ENCODE peak calls at places on chromosome 10, in eight cellular contexts. One of them, this sample, is unnamed.

GRCh38 chr10:69726850-69727249 is 74.9 kb upstream of the COL13A1 start:
- DNase-seq in endodermal cell: no peak
- DNase-seq in HTR-8/SVneo: no peak
- DNase-seq in lung microvascular endothelial cell: no peak
- DNase-seq in activated CD4-positive, CD25-positive, alpha-beta regulatory T cell: no peak
- DNase-seq in A172: no peak
- DNase-seq in AG08395: no peak
- DNase-seq in cardiac fibroblast: no peak
- DNase-seq in this sample: no peak

GRCh38 chr10:13503745-13504463 is 24.9 kb downstream of the BEND7 start:
- DNase-seq in endodermal cell: no peak
- DNase-seq in HTR-8/SVneo: no peak
- DNase-seq in lung microvascular endothelial cell: peak
- DNase-seq in activated CD4-positive, CD25-positive, alpha-beta regulatory T cell: no peak
- DNase-seq in A172: peak
- DNase-seq in AG08395: peak
- DNase-seq in cardiac fibroblast: peak
- DNase-seq in this sample: no peak

GRCh38 chr10:133128126-133129081 is 31.6 kb upstream of the KNDC1 start:
- DNase-seq in endodermal cell: peak
- DNase-seq in HTR-8/SVneo: no peak
- DNase-seq in lung microvascular endothelial cell: no peak
- DNase-seq in activated CD4-positive, CD25-positive, alpha-beta regulatory T cell: no peak
- DNase-seq in A172: no peak
- DNase-seq in AG08395: no peak
- DNase-seq in cardiac fibroblast: no peak
- DNase-seq in this sample: no peak

GRCh38 chr10:110893559-110894179 is 21.9 kb downstream of the PDCD4 start:
- DNase-seq in endodermal cell: no peak
- DNase-seq in HTR-8/SVneo: no peak
- DNase-seq in lung microvascular endothelial cell: peak
- DNase-seq in activated CD4-positive, CD25-positive, alpha-beta regulatory T cell: no peak
- DNase-seq in A172: no peak
- DNase-seq in AG08395: peak
- DNase-seq in cardiac fibroblast: peak
- DNase-seq in this sample: no peak

GRCh38 chr10:132912685-132913558 is 29.4 kb downstream of the CFAP46 start:
- DNase-seq in endodermal cell: peak
- DNase-seq in HTR-8/SVneo: no peak
- DNase-seq in lung microvascular endothelial cell: no peak
- DNase-seq in activated CD4-positive, CD25-positive, alpha-beta regulatory T cell: no peak
- DNase-seq in A172: no peak
- DNase-seq in AG08395: no peak
- DNase-seq in cardiac fibroblast: no peak
- DNase-seq in this sample: no peak

GRCh38 chr10:113648478-113648877 is 15.4 kb downstream of the NRAP start:
- DNase-seq in endodermal cell: no peak
- DNase-seq in HTR-8/SVneo: no peak
- DNase-seq in lung microvascular endothelial cell: no peak
- DNase-seq in activated CD4-positive, CD25-positive, alpha-beta regulatory T cell: no peak
- DNase-seq in A172: no peak
- DNase-seq in AG08395: peak
- DNase-seq in cardiac fibroblast: no peak
- DNase-seq in this sample: no peak

GRCh38 chr10:70652761-70653657 is 19.3 kb upstream of the ADAMTS14 start:
- DNase-seq in endodermal cell: no peak
- DNase-seq in HTR-8/SVneo: peak
- DNase-seq in lung microvascular endothelial cell: peak
- DNase-seq in activated CD4-positive, CD25-positive, alpha-beta regulatory T cell: no peak
- DNase-seq in A172: peak
- DNase-seq in AG08395: peak
- DNase-seq in cardiac fibroblast: peak
- DNase-seq in this sample: no peak

GRCh38 chr10:105785721-105786120 is 1144.6 kb downstream of the SORCS3 start:
- DNase-seq in endodermal cell: no peak
- DNase-seq in HTR-8/SVneo: no peak
- DNase-seq in lung microvascular endothelial cell: no peak
- DNase-seq in activated CD4-positive, CD25-positive, alpha-beta regulatory T cell: no peak
- DNase-seq in A172: no peak
- DNase-seq in AG08395: no peak
- DNase-seq in cardiac fibroblast: no peak
- DNase-seq in this sample: no peak

GRCh38 chr10:128457136-128457535 is 330.9 kb upstream of the MKI67 start:
- DNase-seq in endodermal cell: peak
- DNase-seq in HTR-8/SVneo: no peak
- DNase-seq in lung microvascular endothelial cell: no peak
- DNase-seq in activated CD4-positive, CD25-positive, alpha-beta regulatory T cell: no peak
- DNase-seq in A172: no peak
- DNase-seq in AG08395: no peak
- DNase-seq in cardiac fibroblast: no peak
- DNase-seq in this sample: no peak

GRCh38 chr10:126147866-126148578 is 240.3 kb downstream of the ADAM12 start:
- DNase-seq in endodermal cell: no peak
- DNase-seq in HTR-8/SVneo: no peak
- DNase-seq in lung microvascular endothelial cell: peak
- DNase-seq in activated CD4-positive, CD25-positive, alpha-beta regulatory T cell: no peak
- DNase-seq in A172: peak
- DNase-seq in AG08395: peak
- DNase-seq in cardiac fibroblast: peak
- DNase-seq in this sample: no peak

GRCh38 chr10:30862486-30862885 is 169.2 kb downstream of the ZNF438 start:
- DNase-seq in endodermal cell: no peak
- DNase-seq in HTR-8/SVneo: peak
- DNase-seq in lung microvascular endothelial cell: peak
- DNase-seq in activated CD4-positive, CD25-positive, alpha-beta regulatory T cell: no peak
- DNase-seq in A172: no peak
- DNase-seq in AG08395: peak
- DNase-seq in cardiac fibroblast: peak
- DNase-seq in this sample: no peak

GRCh38 chr10:34866848-34867247 is 51.8 kb upstream of the PARD3 start:
- DNase-seq in endodermal cell: peak
- DNase-seq in HTR-8/SVneo: no peak
- DNase-seq in lung microvascular endothelial cell: no peak
- DNase-seq in activated CD4-positive, CD25-positive, alpha-beta regulatory T cell: no peak
- DNase-seq in A172: no peak
- DNase-seq in AG08395: no peak
- DNase-seq in cardiac fibroblast: no peak
- DNase-seq in this sample: no peak

GRCh38 chr10:69663548-69663947 is 33.5 kb downstream of the FAM241B start:
- DNase-seq in endodermal cell: peak
- DNase-seq in HTR-8/SVneo: no peak
- DNase-seq in lung microvascular endothelial cell: no peak
- DNase-seq in activated CD4-positive, CD25-positive, alpha-beta regulatory T cell: no peak
- DNase-seq in A172: no peak
- DNase-seq in AG08395: no peak
- DNase-seq in cardiac fibroblast: no peak
- DNase-seq in this sample: no peak

GRCh38 chr10:13003004-13003403 is 1.5 kb upstream of the CCDC3 start:
- DNase-seq in endodermal cell: no peak
- DNase-seq in HTR-8/SVneo: no peak
- DNase-seq in lung microvascular endothelial cell: no peak
- DNase-seq in activated CD4-positive, CD25-positive, alpha-beta regulatory T cell: no peak
- DNase-seq in A172: no peak
- DNase-seq in AG08395: no peak
- DNase-seq in cardiac fibroblast: peak
- DNase-seq in this sample: no peak

GRCh38 chr10:24816997-24817396 is 93.3 kb upstream of the ARHGAP21 start:
- DNase-seq in endodermal cell: no peak
- DNase-seq in HTR-8/SVneo: no peak
- DNase-seq in lung microvascular endothelial cell: no peak
- DNase-seq in activated CD4-positive, CD25-positive, alpha-beta regulatory T cell: no peak
- DNase-seq in A172: no peak
- DNase-seq in AG08395: no peak
- DNase-seq in cardiac fibroblast: no peak
- DNase-seq in this sample: no peak

GRCh38 chr10:77890097-77890496 is 36.5 kb downstream of the DLG5 start:
- DNase-seq in endodermal cell: peak
- DNase-seq in HTR-8/SVneo: no peak
- DNase-seq in lung microvascular endothelial cell: no peak
- DNase-seq in activated CD4-positive, CD25-positive, alpha-beta regulatory T cell: no peak
- DNase-seq in A172: no peak
- DNase-seq in AG08395: no peak
- DNase-seq in cardiac fibroblast: no peak
- DNase-seq in this sample: no peak

GRCh38 chr10:10660054-10660453 is 357.6 kb upstream of the CELF2 start:
- DNase-seq in endodermal cell: no peak
- DNase-seq in HTR-8/SVneo: no peak
- DNase-seq in lung microvascular endothelial cell: no peak
- DNase-seq in activated CD4-positive, CD25-positive, alpha-beta regulatory T cell: no peak
- DNase-seq in A172: no peak
- DNase-seq in AG08395: no peak
- DNase-seq in cardiac fibroblast: no peak
- DNase-seq in this sample: no peak

GRCh38 chr10:73647211-73647874 is 6.1 kb upstream of the MYOZ1 start:
- DNase-seq in endodermal cell: peak
- DNase-seq in HTR-8/SVneo: no peak
- DNase-seq in lung microvascular endothelial cell: peak
- DNase-seq in activated CD4-positive, CD25-positive, alpha-beta regulatory T cell: no peak
- DNase-seq in A172: no peak
- DNase-seq in AG08395: peak
- DNase-seq in cardiac fibroblast: peak
- DNase-seq in this sample: no peak

GRCh38 chr10:133309111-133309719 is 501 bp downstream of the ZNF511 start:
- DNase-seq in endodermal cell: peak
- DNase-seq in HTR-8/SVneo: peak
- DNase-seq in lung microvascular endothelial cell: peak
- DNase-seq in activated CD4-positive, CD25-positive, alpha-beta regulatory T cell: peak
- DNase-seq in A172: peak
- DNase-seq in AG08395: peak
- DNase-seq in cardiac fibroblast: peak
- DNase-seq in this sample: peak

GRCh38 chr10:43226851-43227845 is 39.7 kb downstream of the RASGEF1A start:
- DNase-seq in endodermal cell: peak
- DNase-seq in HTR-8/SVneo: no peak
- DNase-seq in lung microvascular endothelial cell: no peak
- DNase-seq in activated CD4-positive, CD25-positive, alpha-beta regulatory T cell: no peak
- DNase-seq in A172: no peak
- DNase-seq in AG08395: no peak
- DNase-seq in cardiac fibroblast: no peak
- DNase-seq in this sample: peak

GRCh38 chr10:13820591-13821377 is 234.0 kb downstream of the PRPF18 start:
- DNase-seq in endodermal cell: peak
- DNase-seq in HTR-8/SVneo: no peak
- DNase-seq in lung microvascular endothelial cell: peak
- DNase-seq in activated CD4-positive, CD25-positive, alpha-beta regulatory T cell: no peak
- DNase-seq in A172: no peak
- DNase-seq in AG08395: no peak
- DNase-seq in cardiac fibroblast: no peak
- DNase-seq in this sample: no peak

GRCh38 chr10:17910144-17910789 is 41.5 kb upstream of the SLC39A12 start:
- DNase-seq in endodermal cell: peak
- DNase-seq in HTR-8/SVneo: peak
- DNase-seq in lung microvascular endothelial cell: peak
- DNase-seq in activated CD4-positive, CD25-positive, alpha-beta regulatory T cell: no peak
- DNase-seq in A172: peak
- DNase-seq in AG08395: peak
- DNase-seq in cardiac fibroblast: peak
- DNase-seq in this sample: no peak

GRCh38 chr10:53314856-53315255 is 542.3 kb upstream of the MBL2 start:
- DNase-seq in endodermal cell: no peak
- DNase-seq in HTR-8/SVneo: peak
- DNase-seq in lung microvascular endothelial cell: peak
- DNase-seq in activated CD4-positive, CD25-positive, alpha-beta regulatory T cell: no peak
- DNase-seq in A172: peak
- DNase-seq in AG08395: peak
- DNase-seq in cardiac fibroblast: peak
- DNase-seq in this sample: no peak

GRCh38 chr10:16260388-16260787 is 176.4 kb upstream of the PTER start:
- DNase-seq in endodermal cell: no peak
- DNase-seq in HTR-8/SVneo: no peak
- DNase-seq in lung microvascular endothelial cell: no peak
- DNase-seq in activated CD4-positive, CD25-positive, alpha-beta regulatory T cell: no peak
- DNase-seq in A172: no peak
- DNase-seq in AG08395: no peak
- DNase-seq in cardiac fibroblast: no peak
- DNase-seq in this sample: no peak

GRCh38 chr10:62422068-62422590 is 48.0 kb downstream of the ZNF365 start:
- DNase-seq in endodermal cell: no peak
- DNase-seq in HTR-8/SVneo: peak
- DNase-seq in lung microvascular endothelial cell: peak
- DNase-seq in activated CD4-positive, CD25-positive, alpha-beta regulatory T cell: no peak
- DNase-seq in A172: peak
- DNase-seq in AG08395: peak
- DNase-seq in cardiac fibroblast: peak
- DNase-seq in this sample: no peak

GRCh38 chr10:88244781-88245350 is 338.3 kb downstream of the RNLS start:
- DNase-seq in endodermal cell: no peak
- DNase-seq in HTR-8/SVneo: no peak
- DNase-seq in lung microvascular endothelial cell: no peak
- DNase-seq in activated CD4-positive, CD25-positive, alpha-beta regulatory T cell: no peak
- DNase-seq in A172: no peak
- DNase-seq in AG08395: no peak
- DNase-seq in cardiac fibroblast: no peak
- DNase-seq in this sample: no peak

GRCh38 chr10:21518629-21519321 is 6.7 kb downstream of the SKIDA1 start:
- DNase-seq in endodermal cell: peak
- DNase-seq in HTR-8/SVneo: no peak
- DNase-seq in lung microvascular endothelial cell: peak
- DNase-seq in activated CD4-positive, CD25-positive, alpha-beta regulatory T cell: no peak
- DNase-seq in A172: peak
- DNase-seq in AG08395: no peak
- DNase-seq in cardiac fibroblast: peak
- DNase-seq in this sample: no peak

GRCh38 chr10:128859738-128860386 is 607.2 kb upstream of the MGMT start:
- DNase-seq in endodermal cell: peak
- DNase-seq in HTR-8/SVneo: no peak
- DNase-seq in lung microvascular endothelial cell: no peak
- DNase-seq in activated CD4-positive, CD25-positive, alpha-beta regulatory T cell: no peak
- DNase-seq in A172: peak
- DNase-seq in AG08395: peak
- DNase-seq in cardiac fibroblast: peak
- DNase-seq in this sample: no peak

GRCh38 chr10:63083904-63084689 is 49.0 kb upstream of the NRBF2 start:
- DNase-seq in endodermal cell: peak
- DNase-seq in HTR-8/SVneo: peak
- DNase-seq in lung microvascular endothelial cell: peak
- DNase-seq in activated CD4-positive, CD25-positive, alpha-beta regulatory T cell: peak
- DNase-seq in A172: peak
- DNase-seq in AG08395: peak
- DNase-seq in cardiac fibroblast: peak
- DNase-seq in this sample: no peak

GRCh38 chr10:93463723-93464511 is 18.2 kb downstream of the MYOF start:
- DNase-seq in endodermal cell: no peak
- DNase-seq in HTR-8/SVneo: no peak
- DNase-seq in lung microvascular endothelial cell: peak
- DNase-seq in activated CD4-positive, CD25-positive, alpha-beta regulatory T cell: no peak
- DNase-seq in A172: no peak
- DNase-seq in AG08395: peak
- DNase-seq in cardiac fibroblast: peak
- DNase-seq in this sample: no peak

GRCh38 chr10:99369126-99369525 is 40.0 kb downstream of the CNNM1 start:
- DNase-seq in endodermal cell: no peak
- DNase-seq in HTR-8/SVneo: no peak
- DNase-seq in lung microvascular endothelial cell: no peak
- DNase-seq in activated CD4-positive, CD25-positive, alpha-beta regulatory T cell: no peak
- DNase-seq in A172: no peak
- DNase-seq in AG08395: peak
- DNase-seq in cardiac fibroblast: no peak
- DNase-seq in this sample: no peak

GRCh38 chr10:119818889-119819270 is 53.8 kb downstream of the MCMBP start:
- DNase-seq in endodermal cell: no peak
- DNase-seq in HTR-8/SVneo: no peak
- DNase-seq in lung microvascular endothelial cell: no peak
- DNase-seq in activated CD4-positive, CD25-positive, alpha-beta regulatory T cell: no peak
- DNase-seq in A172: no peak
- DNase-seq in AG08395: no peak
- DNase-seq in cardiac fibroblast: no peak
- DNase-seq in this sample: no peak

GRCh38 chr10:77027141-77027540 is 610.5 kb downstream of the KCNMA1 start:
- DNase-seq in endodermal cell: no peak
- DNase-seq in HTR-8/SVneo: no peak
- DNase-seq in lung microvascular endothelial cell: no peak
- DNase-seq in activated CD4-positive, CD25-positive, alpha-beta regulatory T cell: no peak
- DNase-seq in A172: no peak
- DNase-seq in AG08395: no peak
- DNase-seq in cardiac fibroblast: no peak
- DNase-seq in this sample: no peak

This sample was measured in mesothelial cell of epicardium.